ENCODE peak calls at places on chromosomes 13 and 19, in nine cellular contexts. One of them, this sample, is unnamed.

GRCh38 chr13:94666065-94666464 is 46.3 kb downstream of the SOX21 start:
- DNase-seq in left ventricle myocardium inferior: no peak
- DNase-seq in neuronal stem cell: no peak
- DNase-seq in Peyer's patch: no peak
- DNase-seq in CD8-positive, alpha-beta T cell: no peak
- DNase-seq in naive thymus-derived CD4-positive, alpha-beta T cell: no peak
- DNase-seq in lung: no peak
- DNase-seq in K562: no peak
- DNase-seq in fibroblast of mammary gland: no peak
- DNase-seq in this sample: no peak

GRCh38 chr19:38660724-38661123 is 13.3 kb downstream of the ACTN4 start:
- DNase-seq in lung: no peak
- DNase-seq in Peyer's patch: no peak
- DNase-seq in K562: no peak
- DNase-seq in left ventricle myocardium inferior: no peak
- DNase-seq in fibroblast of mammary gland: no peak
- DNase-seq in CD8-positive, alpha-beta T cell: no peak
- DNase-seq in naive thymus-derived CD4-positive, alpha-beta T cell: no peak
- DNase-seq in neuronal stem cell: no peak
- DNase-seq in this sample: no peak

GRCh38 chr19:44717603-44718002 is 18.7 kb downstream of the CEACAM16 start:
- DNase-seq in CD8-positive, alpha-beta T cell: no peak
- DNase-seq in left ventricle myocardium inferior: no peak
- DNase-seq in lung: no peak
- DNase-seq in naive thymus-derived CD4-positive, alpha-beta T cell: no peak
- DNase-seq in neuronal stem cell: no peak
- DNase-seq in fibroblast of mammary gland: no peak
- DNase-seq in K562: no peak
- DNase-seq in Peyer's patch: no peak
- DNase-seq in this sample: no peak

GRCh38 chr13:99310382-99311031 is 3.3 kb upstream of the GPR183 start:
- DNase-seq in CD8-positive, alpha-beta T cell: no peak
- DNase-seq in naive thymus-derived CD4-positive, alpha-beta T cell: no peak
- DNase-seq in Peyer's patch: no peak
- DNase-seq in fibroblast of mammary gland: peak
- DNase-seq in lung: no peak
- DNase-seq in neuronal stem cell: no peak
- DNase-seq in left ventricle myocardium inferior: no peak
- DNase-seq in K562: no peak
- DNase-seq in this sample: no peak

GRCh38 chr13:52195052-52195837 is 35.8 kb upstream of the NEK3 start:
- DNase-seq in neuronal stem cell: no peak
- DNase-seq in lung: peak
- DNase-seq in naive thymus-derived CD4-positive, alpha-beta T cell: peak
- DNase-seq in CD8-positive, alpha-beta T cell: peak
- DNase-seq in Peyer's patch: peak
- DNase-seq in left ventricle myocardium inferior: peak
- DNase-seq in fibroblast of mammary gland: peak
- DNase-seq in K562: no peak
- DNase-seq in this sample: no peak

GRCh38 chr13:22717036-22717435 is 463.7 kb upstream of the SGCG start:
- DNase-seq in neuronal stem cell: no peak
- DNase-seq in fibroblast of mammary gland: no peak
- DNase-seq in CD8-positive, alpha-beta T cell: no peak
- DNase-seq in lung: no peak
- DNase-seq in left ventricle myocardium inferior: no peak
- DNase-seq in Peyer's patch: no peak
- DNase-seq in K562: no peak
- DNase-seq in naive thymus-derived CD4-positive, alpha-beta T cell: no peak
- DNase-seq in this sample: no peak

GRCh38 chr19:11499890-11500420 is 5.7 kb downstream of the ZNF653 start:
- DNase-seq in fibroblast of mammary gland: no peak
- DNase-seq in K562: peak
- DNase-seq in lung: no peak
- DNase-seq in naive thymus-derived CD4-positive, alpha-beta T cell: no peak
- DNase-seq in CD8-positive, alpha-beta T cell: no peak
- DNase-seq in neuronal stem cell: no peak
- DNase-seq in left ventricle myocardium inferior: no peak
- DNase-seq in Peyer's patch: peak
- DNase-seq in this sample: no peak

GRCh38 chr19:1407662-1408299 is 395 bp downstream of the DAZAP1 start:
- DNase-seq in neuronal stem cell: no peak
- DNase-seq in lung: peak
- DNase-seq in K562: peak
- DNase-seq in Peyer's patch: peak
- DNase-seq in left ventricle myocardium inferior: peak
- DNase-seq in CD8-positive, alpha-beta T cell: peak
- DNase-seq in fibroblast of mammary gland: no peak
- DNase-seq in naive thymus-derived CD4-positive, alpha-beta T cell: peak
- DNase-seq in this sample: no peak

DNA sequence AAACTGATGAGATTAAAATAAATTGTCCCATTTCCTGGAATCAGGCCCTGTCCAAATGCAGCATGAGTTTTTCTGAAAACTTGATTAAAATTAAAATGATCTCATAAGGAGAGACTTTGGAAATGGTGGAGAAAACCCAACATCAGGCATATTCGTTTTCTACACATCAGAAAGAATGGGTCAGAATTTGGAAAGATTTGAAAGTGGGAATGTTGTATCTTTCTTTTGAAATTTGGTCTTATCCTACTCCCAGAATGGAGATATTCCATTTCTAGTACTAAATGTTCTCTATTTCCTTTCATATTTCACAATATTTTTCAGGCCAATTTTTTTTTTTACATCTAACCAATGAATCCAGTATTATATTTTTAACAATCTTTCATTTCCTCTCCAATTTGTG is 223.9 kb upstream of the RXFP2 start:
- DNase-seq in CD8-positive, alpha-beta T cell: no peak
- DNase-seq in fibroblast of mammary gland: no peak
- DNase-seq in lung: no peak
- DNase-seq in left ventricle myocardium inferior: no peak
- DNase-seq in Peyer's patch: no peak
- DNase-seq in naive thymus-derived CD4-positive, alpha-beta T cell: no peak
- DNase-seq in K562: no peak
- DNase-seq in neuronal stem cell: no peak
- DNase-seq in this sample: no peak
- H3K4me3 ChIP-seq in CD8-positive, alpha-beta T cell: no peak
- H3K4me3 ChIP-seq in fibroblast of mammary gland: no peak
- H3K4me3 ChIP-seq in lung: no peak
- H3K4me3 ChIP-seq in left ventricle myocardium inferior: no peak
- H3K4me3 ChIP-seq in Peyer's patch: no peak
- H3K4me3 ChIP-seq in naive thymus-derived CD4-positive, alpha-beta T cell: no peak
- H3K4me3 ChIP-seq in K562: no peak
- H3K4me3 ChIP-seq in neuronal stem cell: no peak
- H3K4me3 ChIP-seq in this sample: no peak

GRCh38 chr19:6767081-6767356 is 216 bp downstream of the SH2D3A start:
- DNase-seq in naive thymus-derived CD4-positive, alpha-beta T cell: no peak
- DNase-seq in fibroblast of mammary gland: no peak
- DNase-seq in Peyer's patch: no peak
- DNase-seq in neuronal stem cell: no peak
- DNase-seq in CD8-positive, alpha-beta T cell: no peak
- DNase-seq in K562: no peak
- DNase-seq in left ventricle myocardium inferior: no peak
- DNase-seq in lung: no peak
- DNase-seq in this sample: peak

GRCh38 chr19:6769006-6769637 is 1.9 kb upstream of the SH2D3A start:
- DNase-seq in neuronal stem cell: no peak
- DNase-seq in CD8-positive, alpha-beta T cell: no peak
- DNase-seq in fibroblast of mammary gland: peak
- DNase-seq in K562: peak
- DNase-seq in left ventricle myocardium inferior: no peak
- DNase-seq in Peyer's patch: no peak
- DNase-seq in lung: no peak
- DNase-seq in naive thymus-derived CD4-positive, alpha-beta T cell: no peak
- DNase-seq in this sample: peak

GRCh38 chr19:6766357-6767080 is 716 bp downstream of the SH2D3A start:
- DNase-seq in naive thymus-derived CD4-positive, alpha-beta T cell: no peak
- DNase-seq in neuronal stem cell: no peak
- DNase-seq in K562: no peak
- DNase-seq in left ventricle myocardium inferior: no peak
- DNase-seq in lung: no peak
- DNase-seq in CD8-positive, alpha-beta T cell: no peak
- DNase-seq in fibroblast of mammary gland: no peak
- DNase-seq in Peyer's patch: no peak
- DNase-seq in this sample: no peak

GRCh38 chr19:6768236-6768785 is 1.1 kb upstream of the SH2D3A start:
- DNase-seq in K562: no peak
- DNase-seq in Peyer's patch: peak
- DNase-seq in naive thymus-derived CD4-positive, alpha-beta T cell: peak
- DNase-seq in CD8-positive, alpha-beta T cell: no peak
- DNase-seq in neuronal stem cell: no peak
- DNase-seq in left ventricle myocardium inferior: no peak
- DNase-seq in lung: no peak
- DNase-seq in fibroblast of mammary gland: no peak
- DNase-seq in this sample: no peak

GRCh38 chr19:6767357-6768235 is at the start of gene SH2D3A:
- DNase-seq in K562: peak
- DNase-seq in neuronal stem cell: peak
- DNase-seq in naive thymus-derived CD4-positive, alpha-beta T cell: peak
- DNase-seq in fibroblast of mammary gland: no peak
- DNase-seq in CD8-positive, alpha-beta T cell: peak
- DNase-seq in left ventricle myocardium inferior: peak
- DNase-seq in Peyer's patch: peak
- DNase-seq in lung: peak
- DNase-seq in this sample: peak
- H3K4me3 ChIP-seq in K562: peak
- H3K4me3 ChIP-seq in neuronal stem cell: no peak
- H3K4me3 ChIP-seq in naive thymus-derived CD4-positive, alpha-beta T cell: peak
- H3K4me3 ChIP-seq in fibroblast of mammary gland: no peak
- H3K4me3 ChIP-seq in CD8-positive, alpha-beta T cell: peak
- H3K4me3 ChIP-seq in left ventricle myocardium inferior: peak
- H3K4me3 ChIP-seq in Peyer's patch: peak
- H3K4me3 ChIP-seq in lung: peak
- H3K4me3 ChIP-seq in this sample: peak

GRCh38 chr19:51124216-51124615 is 490 bp upstream of the SIGLEC9 start:
- DNase-seq in neuronal stem cell: no peak
- DNase-seq in fibroblast of mammary gland: no peak
- DNase-seq in CD8-positive, alpha-beta T cell: no peak
- DNase-seq in K562: no peak
- DNase-seq in Peyer's patch: no peak
- DNase-seq in naive thymus-derived CD4-positive, alpha-beta T cell: no peak
- DNase-seq in lung: no peak
- DNase-seq in left ventricle myocardium inferior: no peak
- DNase-seq in this sample: no peak

GRCh38 chr19:51124729-51125128 is at the start of gene SIGLEC9:
- DNase-seq in neuronal stem cell: no peak
- DNase-seq in lung: no peak
- DNase-seq in fibroblast of mammary gland: no peak
- DNase-seq in naive thymus-derived CD4-positive, alpha-beta T cell: no peak
- DNase-seq in Peyer's patch: peak
- DNase-seq in CD8-positive, alpha-beta T cell: no peak
- DNase-seq in K562: no peak
- DNase-seq in left ventricle myocardium inferior: peak
- DNase-seq in this sample: no peak

GRCh38 chr19:51127032-51127431 is 2.3 kb downstream of the SIGLEC9 start:
- DNase-seq in neuronal stem cell: no peak
- DNase-seq in lung: no peak
- DNase-seq in fibroblast of mammary gland: no peak
- DNase-seq in K562: no peak
- DNase-seq in Peyer's patch: no peak
- DNase-seq in naive thymus-derived CD4-positive, alpha-beta T cell: no peak
- DNase-seq in left ventricle myocardium inferior: no peak
- DNase-seq in CD8-positive, alpha-beta T cell: no peak
- DNase-seq in this sample: no peak

GRCh38 chr19:51123381-51124186 is 1.1 kb upstream of the SIGLEC9 start:
- DNase-seq in left ventricle myocardium inferior: peak
- DNase-seq in neuronal stem cell: no peak
- DNase-seq in Peyer's patch: peak
- DNase-seq in K562: no peak
- DNase-seq in naive thymus-derived CD4-positive, alpha-beta T cell: peak
- DNase-seq in CD8-positive, alpha-beta T cell: peak
- DNase-seq in lung: peak
- DNase-seq in fibroblast of mammary gland: no peak
- DNase-seq in this sample: no peak

GRCh38 chr19:51125421-51126075 is 842 bp downstream of the SIGLEC9 start:
- DNase-seq in left ventricle myocardium inferior: no peak
- DNase-seq in CD8-positive, alpha-beta T cell: no peak
- DNase-seq in naive thymus-derived CD4-positive, alpha-beta T cell: no peak
- DNase-seq in neuronal stem cell: no peak
- DNase-seq in K562: no peak
- DNase-seq in lung: no peak
- DNase-seq in fibroblast of mammary gland: no peak
- DNase-seq in Peyer's patch: no peak
- DNase-seq in this sample: no peak
- H3K4me3 ChIP-seq in left ventricle myocardium inferior: peak
- H3K4me3 ChIP-seq in CD8-positive, alpha-beta T cell: peak
- H3K4me3 ChIP-seq in naive thymus-derived CD4-positive, alpha-beta T cell: no peak
- H3K4me3 ChIP-seq in neuronal stem cell: no peak
- H3K4me3 ChIP-seq in K562: no peak
- H3K4me3 ChIP-seq in lung: no peak
- H3K4me3 ChIP-seq in fibroblast of mammary gland: no peak
- H3K4me3 ChIP-seq in Peyer's patch: no peak
- H3K4me3 ChIP-seq in this sample: no peak

GRCh38 chr13:74087304-74087703 is 46.9 kb downstream of the KLF12 start:
- DNase-seq in Peyer's patch: no peak
- DNase-seq in neuronal stem cell: no peak
- DNase-seq in lung: no peak
- DNase-seq in CD8-positive, alpha-beta T cell: no peak
- DNase-seq in fibroblast of mammary gland: no peak
- DNase-seq in K562: no peak
- DNase-seq in left ventricle myocardium inferior: no peak
- DNase-seq in naive thymus-derived CD4-positive, alpha-beta T cell: no peak
- DNase-seq in this sample: no peak

GRCh38 chr13:74092711-74093110 is 41.5 kb downstream of the KLF12 start:
- DNase-seq in lung: no peak
- DNase-seq in K562: no peak
- DNase-seq in neuronal stem cell: no peak
- DNase-seq in Peyer's patch: no peak
- DNase-seq in left ventricle myocardium inferior: no peak
- DNase-seq in CD8-positive, alpha-beta T cell: no peak
- DNase-seq in naive thymus-derived CD4-positive, alpha-beta T cell: no peak
- DNase-seq in fibroblast of mammary gland: no peak
- DNase-seq in this sample: no peak

GRCh38 chr13:74093691-74094090 is 40.5 kb downstream of the KLF12 start:
- DNase-seq in Peyer's patch: no peak
- DNase-seq in left ventricle myocardium inferior: no peak
- DNase-seq in neuronal stem cell: no peak
- DNase-seq in fibroblast of mammary gland: no peak
- DNase-seq in lung: no peak
- DNase-seq in K562: no peak
- DNase-seq in naive thymus-derived CD4-positive, alpha-beta T cell: no peak
- DNase-seq in CD8-positive, alpha-beta T cell: no peak
- DNase-seq in this sample: no peak

GRCh38 chr13:74090869-74091605 is 43.2 kb downstream of the KLF12 start:
- DNase-seq in neuronal stem cell: no peak
- DNase-seq in CD8-positive, alpha-beta T cell: no peak
- DNase-seq in Peyer's patch: no peak
- DNase-seq in lung: no peak
- DNase-seq in fibroblast of mammary gland: no peak
- DNase-seq in K562: no peak
- DNase-seq in naive thymus-derived CD4-positive, alpha-beta T cell: no peak
- DNase-seq in left ventricle myocardium inferior: no peak
- DNase-seq in this sample: no peak

DNA sequence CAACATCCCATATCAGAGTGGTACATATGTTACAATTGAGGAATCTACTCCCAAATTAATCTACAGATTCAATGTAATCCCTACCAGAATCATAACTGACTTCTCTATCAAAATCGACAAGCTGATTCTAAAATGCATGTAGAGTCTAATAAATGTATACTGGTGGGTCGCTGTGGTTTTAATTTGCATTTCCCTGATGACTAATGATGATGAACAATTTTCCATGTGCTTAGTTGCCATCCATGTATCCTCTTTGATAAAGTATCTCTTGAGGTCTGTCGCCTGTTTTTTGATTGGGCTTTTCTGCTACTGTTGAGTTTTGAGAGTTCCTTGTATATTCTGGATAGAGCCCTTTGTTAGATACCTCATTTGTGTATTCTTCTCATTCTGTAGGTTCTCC is 43.8 kb downstream of the KLF12 start:
- DNase-seq in Peyer's patch: no peak
- DNase-seq in lung: no peak
- DNase-seq in fibroblast of mammary gland: peak
- DNase-seq in CD8-positive, alpha-beta T cell: no peak
- DNase-seq in neuronal stem cell: no peak
- DNase-seq in K562: no peak
- DNase-seq in naive thymus-derived CD4-positive, alpha-beta T cell: no peak
- DNase-seq in left ventricle myocardium inferior: no peak
- DNase-seq in this sample: no peak
- H3K4me3 ChIP-seq in Peyer's patch: no peak
- H3K4me3 ChIP-seq in lung: no peak
- H3K4me3 ChIP-seq in fibroblast of mammary gland: no peak
- H3K4me3 ChIP-seq in CD8-positive, alpha-beta T cell: no peak
- H3K4me3 ChIP-seq in neuronal stem cell: no peak
- H3K4me3 ChIP-seq in K562: no peak
- H3K4me3 ChIP-seq in naive thymus-derived CD4-positive, alpha-beta T cell: no peak
- H3K4me3 ChIP-seq in left ventricle myocardium inferior: no peak
- H3K4me3 ChIP-seq in this sample: no peak